ENCODE peak calls at places on chromosome 14, in four cellular contexts. One of them, this sample, is unnamed.

GRCh38 chr14:88430976-88431375 is 45.5 kb downstream of the SPATA7 start:
- DNase-seq in prostate gland: no peak
- DNase-seq in WERI-Rb-1: no peak
- DNase-seq in fibroblast of lung: no peak
- DNase-seq in this sample: no peak

GRCh38 chr14:102930138-102930752 is 7.8 kb downstream of the AMN start:
- DNase-seq in fibroblast of lung: no peak
- DNase-seq in WERI-Rb-1: peak
- DNase-seq in prostate gland: no peak
- DNase-seq in this sample: no peak

GRCh38 chr14:31206536-31207286 is 882 bp downstream of the HECTD1 start:
- DNase-seq in fibroblast of lung: peak
- DNase-seq in WERI-Rb-1: peak
- DNase-seq in prostate gland: peak
- DNase-seq in this sample: peak

GRCh38 chr14:20803221-20803620 is 577 bp upstream of the RNASE1 start:
- DNase-seq in prostate gland: no peak
- DNase-seq in WERI-Rb-1: no peak
- DNase-seq in fibroblast of lung: no peak
- DNase-seq in this sample: no peak

GRCh38 chr14:95597784-95598204 is 62.9 kb downstream of the GLRX5 start:
- DNase-seq in prostate gland: no peak
- DNase-seq in WERI-Rb-1: peak
- DNase-seq in fibroblast of lung: peak
- DNase-seq in this sample: no peak

GRCh38 chr14:77037886-77038511 is 9.5 kb upstream of the IRF2BPL start:
- DNase-seq in prostate gland: no peak
- DNase-seq in WERI-Rb-1: no peak
- DNase-seq in fibroblast of lung: peak
- DNase-seq in this sample: no peak

GRCh38 chr14:31990959-31991541 is 86.1 kb upstream of the ARHGAP5 start:
- DNase-seq in fibroblast of lung: peak
- DNase-seq in prostate gland: no peak
- DNase-seq in WERI-Rb-1: no peak
- DNase-seq in this sample: no peak

GRCh38 chr14:64998455-64998931 is 11.8 kb downstream of the FNTB start:
- DNase-seq in WERI-Rb-1: no peak
- DNase-seq in fibroblast of lung: peak
- DNase-seq in prostate gland: no peak
- DNase-seq in this sample: no peak

GRCh38 chr14:103825103-103825502 is 22.3 kb downstream of the PPP1R13B start:
- DNase-seq in prostate gland: no peak
- DNase-seq in WERI-Rb-1: no peak
- DNase-seq in fibroblast of lung: no peak
- DNase-seq in this sample: no peak

GRCh38 chr14:91284791-91285548 is 40.5 kb upstream of the GPR68 start:
- DNase-seq in fibroblast of lung: peak
- DNase-seq in WERI-Rb-1: no peak
- DNase-seq in prostate gland: no peak
- DNase-seq in this sample: no peak

GRCh38 chr14:55356913-55357312 is 54.7 kb downstream of the ATG14 start:
- DNase-seq in prostate gland: no peak
- DNase-seq in WERI-Rb-1: no peak
- DNase-seq in fibroblast of lung: no peak
- DNase-seq in this sample: no peak

GRCh38 chr14:63155511-63156189 is 48.6 kb upstream of the RHOJ start:
- DNase-seq in WERI-Rb-1: no peak
- DNase-seq in fibroblast of lung: peak
- DNase-seq in prostate gland: no peak
- DNase-seq in this sample: no peak

GRCh38 chr14:95482967-95483842 is 33.2 kb downstream of the SYNE3 start:
- DNase-seq in WERI-Rb-1: no peak
- DNase-seq in fibroblast of lung: peak
- DNase-seq in prostate gland: no peak
- DNase-seq in this sample: peak

GRCh38 chr14:94423465-94424056 is 29.0 kb downstream of the SERPINA11 start:
- DNase-seq in fibroblast of lung: peak
- DNase-seq in prostate gland: peak
- DNase-seq in WERI-Rb-1: peak
- DNase-seq in this sample: peak

GRCh38 chr14:51490205-51490604 is 161.5 kb upstream of the FRMD6 start:
- DNase-seq in prostate gland: no peak
- DNase-seq in fibroblast of lung: peak
- DNase-seq in WERI-Rb-1: no peak
- DNase-seq in this sample: no peak

GRCh38 chr14:91171291-91171690 is 57.4 kb downstream of the DGLUCY start:
- DNase-seq in fibroblast of lung: no peak
- DNase-seq in prostate gland: no peak
- DNase-seq in WERI-Rb-1: peak
- DNase-seq in this sample: no peak

GRCh38 chr14:88023658-88024187 is 18.8 kb downstream of the GPR65 start:
- DNase-seq in fibroblast of lung: no peak
- DNase-seq in prostate gland: no peak
- DNase-seq in WERI-Rb-1: no peak
- DNase-seq in this sample: no peak

GRCh38 chr14:30443368-30444007 is 115.5 kb upstream of the G2E3 start:
- DNase-seq in WERI-Rb-1: no peak
- DNase-seq in fibroblast of lung: peak
- DNase-seq in prostate gland: no peak
- DNase-seq in this sample: no peak

GRCh38 chr14:59189822-59190368 is 1.4 kb downstream of the DAAM1 start:
- DNase-seq in WERI-Rb-1: peak
- DNase-seq in fibroblast of lung: peak
- DNase-seq in prostate gland: peak
- DNase-seq in this sample: peak

GRCh38 chr14:105601360-105602242 is 75.2 kb downstream of the TMEM121 start:
- DNase-seq in fibroblast of lung: no peak
- DNase-seq in prostate gland: no peak
- DNase-seq in WERI-Rb-1: no peak
- DNase-seq in this sample: no peak

GRCh38 chr14:33317675-33318074 is 379.0 kb downstream of the NPAS3 start:
- DNase-seq in fibroblast of lung: no peak
- DNase-seq in WERI-Rb-1: no peak
- DNase-seq in prostate gland: no peak
- DNase-seq in this sample: no peak

GRCh38 chr14:33315217-33315616 is 376.5 kb downstream of the NPAS3 start:
- DNase-seq in prostate gland: no peak
- DNase-seq in fibroblast of lung: no peak
- DNase-seq in WERI-Rb-1: no peak
- DNase-seq in this sample: no peak

DNA sequence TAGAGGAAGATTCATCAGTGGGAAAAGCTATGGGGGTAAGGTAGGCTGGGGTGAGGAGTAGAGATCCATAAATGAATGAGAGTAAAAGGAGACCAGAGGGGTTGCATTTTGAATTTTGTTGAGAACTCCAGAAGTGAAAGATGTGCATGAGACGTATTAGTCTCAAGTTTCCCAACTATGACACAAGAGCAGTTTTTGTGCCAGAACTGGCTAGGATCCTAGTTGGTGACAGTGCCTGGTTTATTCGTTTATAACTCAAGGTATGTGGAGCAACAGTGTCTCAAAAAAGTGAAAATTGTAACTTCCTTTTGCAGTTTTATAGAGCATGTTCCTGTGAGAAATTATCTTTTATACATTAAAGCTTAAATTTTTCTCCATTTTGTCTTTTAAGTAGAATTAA is 377.0 kb downstream of the NPAS3 start:
- DNase-seq in WERI-Rb-1: no peak
- DNase-seq in fibroblast of lung: no peak
- DNase-seq in prostate gland: no peak
- DNase-seq in this sample: no peak
- TF ChIP-seq CTCF in WERI-Rb-1: no peak
- TF ChIP-seq CTCF in fibroblast of lung: no peak
- TF ChIP-seq CTCF in prostate gland: no peak
- TF ChIP-seq CTCF in this sample: no peak

GRCh38 chr14:69647216-69647615 is 35.8 kb downstream of the SUSD6 start:
- DNase-seq in prostate gland: no peak
- DNase-seq in fibroblast of lung: no peak
- DNase-seq in WERI-Rb-1: no peak
- DNase-seq in this sample: no peak
- H3K4me3 ChIP-seq in prostate gland: no peak
- H3K4me3 ChIP-seq in fibroblast of lung: no peak
- H3K4me3 ChIP-seq in WERI-Rb-1: no peak
- H3K4me3 ChIP-seq in this sample: no peak

GRCh38 chr14:23558363-23559009 is 2.4 kb downstream of the THTPA start:
- DNase-seq in WERI-Rb-1: no peak
- DNase-seq in prostate gland: no peak
- DNase-seq in fibroblast of lung: no peak
- DNase-seq in this sample: no peak

GRCh38 chr14:23559921-23560520 is 4.0 kb downstream of the THTPA start:
- DNase-seq in fibroblast of lung: no peak
- DNase-seq in prostate gland: no peak
- DNase-seq in WERI-Rb-1: no peak
- DNase-seq in this sample: no peak

GRCh38 chr14:23557521-23557920 is 1.4 kb downstream of the THTPA start:
- DNase-seq in prostate gland: no peak
- DNase-seq in WERI-Rb-1: no peak
- DNase-seq in fibroblast of lung: no peak
- DNase-seq in this sample: no peak

GRCh38 chr14:23557946-23558345 is 1.9 kb downstream of the THTPA start:
- DNase-seq in fibroblast of lung: no peak
- DNase-seq in prostate gland: no peak
- DNase-seq in WERI-Rb-1: no peak
- DNase-seq in this sample: no peak

DNA sequence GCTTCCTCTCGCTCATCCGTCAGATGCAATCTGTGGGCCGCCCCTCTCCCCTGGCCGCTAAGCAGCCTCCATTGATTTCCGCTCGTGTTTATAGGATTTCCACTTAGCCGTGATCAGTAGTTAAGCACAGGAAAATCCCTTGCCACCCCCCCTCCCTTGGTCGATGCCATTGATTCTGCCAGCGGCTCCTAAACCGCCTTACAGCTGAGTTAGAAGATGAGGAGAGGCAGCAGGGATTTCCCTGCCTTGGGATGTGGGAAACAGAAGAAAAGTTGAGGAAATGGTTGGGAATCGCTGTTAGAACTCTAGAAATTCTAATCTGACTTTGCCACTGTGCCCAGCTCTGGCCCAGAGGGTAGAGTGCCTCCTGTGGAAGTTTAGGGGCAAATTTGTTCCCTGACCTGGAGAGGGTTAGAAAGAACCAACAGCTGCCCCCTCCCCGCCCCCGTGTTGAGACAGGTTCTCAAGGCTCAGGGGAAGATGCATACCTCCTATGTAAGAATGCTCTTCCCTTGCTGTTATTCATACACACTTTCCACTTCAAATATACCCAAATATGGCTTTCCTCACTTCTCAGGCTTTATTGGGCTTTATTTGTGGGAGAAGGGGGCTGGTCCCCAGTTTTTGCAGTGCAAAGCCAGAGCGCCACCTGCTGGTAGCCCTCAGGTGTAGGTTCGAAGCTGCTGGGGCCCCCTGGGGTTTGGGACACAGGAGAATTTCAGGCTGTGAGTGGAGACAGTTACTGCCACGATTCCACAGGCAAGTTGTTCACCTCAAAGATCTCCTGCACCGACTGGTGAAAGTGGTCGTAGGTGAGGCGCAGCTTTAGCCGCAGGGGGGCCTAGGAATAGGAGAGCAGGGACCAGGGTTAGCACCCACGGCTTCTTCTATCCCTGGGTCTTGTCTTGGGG is 3.2 kb downstream of the THTPA start:
- DNase-seq in WERI-Rb-1: peak
- DNase-seq in prostate gland: no peak
- DNase-seq in fibroblast of lung: peak
- DNase-seq in this sample: no peak
- H3K27ac ChIP-seq in WERI-Rb-1: peak
- H3K27ac ChIP-seq in prostate gland: no peak
- H3K27ac ChIP-seq in fibroblast of lung: no peak
- H3K27ac ChIP-seq in this sample: no peak

GRCh38 chr14:101235042-101235871 is 326.0 kb upstream of the DIO3 start:
- DNase-seq in WERI-Rb-1: peak
- DNase-seq in fibroblast of lung: peak
- DNase-seq in prostate gland: no peak
- DNase-seq in this sample: peak
- TF ChIP-seq CTCF in WERI-Rb-1: peak
- TF ChIP-seq CTCF in fibroblast of lung: peak
- TF ChIP-seq CTCF in prostate gland: peak
- TF ChIP-seq CTCF in this sample: peak